ENCODE peak calls at places on chromosomes 5 and 9, in four cellular contexts. E, B, M and T are unnamed samples.
A peak's percentile ranks its signal among the peaks of the same experiment; 100 is the strongest.

GRCh38 chr9:100426532-100427365 is at the start of gene MSANTD3:
- DNase-seq in E (peak; percentile 71), B (peak; percentile 25), M (peak; percentile 74), T (peak; percentile 81)

GRCh38 chr9:134299068-134299467 is 27.2 kb upstream of the RXRA start:
- DNase-seq in E (no peak), B (no peak), M (no peak), T (no peak)

GRCh38 chr5:42064821-42065220 is 139.7 kb downstream of the FBXO4 start:
- DNase-seq in E (no peak), B (no peak), M (no peak), T (no peak)

GRCh38 chr5:128477946-128478345 is 60.1 kb downstream of the FBN2 start:
- DNase-seq in E (peak; percentile 22), B (no peak), M (no peak), T (no peak)

GRCh38 chr9:113669523-113670115 is 206.1 kb downstream of the RGS3 start:
- DNase-seq in E (no peak), B (no peak), M (no peak), T (no peak)

GRCh38 chr9:69471433-69471832 is 146.4 kb downstream of the ENTREP1 start:
- DNase-seq in E (no peak), B (no peak), M (no peak), T (no peak)

GRCh38 chr5:5220896-5221295 is 80.8 kb downstream of the ADAMTS16 start:
- DNase-seq in E (no peak), B (no peak), M (no peak), T (no peak)

GRCh38 chr9:126673689-126674364 is 60.1 kb downstream of the LMX1B start:
- DNase-seq in E (no peak), B (no peak), M (no peak), T (no peak)

GRCh38 chr9:115923903-115924668 is 229.5 kb upstream of the PAPPA start:
- DNase-seq in E (no peak), B (no peak), M (peak; percentile 67), T (no peak)

GRCh38 chr9:111983484-111983908 is 86.9 kb downstream of the UGCG start:
- DNase-seq in E (no peak), B (no peak), M (no peak), T (no peak)

GRCh38 chr5:88729476-88730182 is 153.4 kb downstream of the MEF2C start:
- DNase-seq in E (peak; percentile 55), B (peak; percentile 23), M (peak; percentile 13), T (peak; percentile 53)
- H3K27ac ChIP-seq in E (no peak overlapping the region), B (peak overlapping the region; percentile 62), M (no peak overlapping the region), T (peak overlapping the region; percentile 80)

GRCh38 chr5:163473613-163474243 is 13.3 kb downstream of the HMMR start:
- DNase-seq in E (no peak), B (no peak), M (peak; percentile 18), T (no peak)
- TF ChIP-seq CTCF in E (peak; percentile 49), B (no peak), M (peak; percentile 16), T (peak; percentile 41)

DNA sequence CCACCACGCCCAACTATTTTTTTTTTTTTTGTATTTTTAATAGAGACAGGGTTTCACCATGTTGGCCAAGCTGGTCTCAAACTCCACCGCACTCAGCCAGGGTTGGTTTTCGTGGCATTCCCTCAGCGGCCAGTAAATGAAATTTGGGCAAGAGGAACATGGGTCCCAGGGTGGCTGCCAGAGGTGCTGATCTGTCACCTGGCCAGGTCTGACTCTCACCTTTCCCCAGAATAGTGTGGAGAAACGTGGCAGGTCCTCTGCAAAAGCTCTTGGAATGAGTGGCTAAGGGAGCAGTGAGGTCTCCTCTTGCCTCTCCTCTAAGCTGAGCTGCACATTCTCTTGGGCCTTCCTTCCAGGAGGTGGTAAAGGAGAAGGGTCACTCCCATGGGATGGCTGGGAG is 170.1 kb downstream of the IRX2 start:
- DNase-seq in E (no peak), B (no peak), M (no peak), T (no peak)
- H3K9me3 ChIP-seq in E (no peaks in the 10 kb centered on the region), B (no peaks in the 10 kb centered on the region), M (no peaks in the 10 kb centered on the region), T (no peaks in the 10 kb centered on the region)

DNA sequence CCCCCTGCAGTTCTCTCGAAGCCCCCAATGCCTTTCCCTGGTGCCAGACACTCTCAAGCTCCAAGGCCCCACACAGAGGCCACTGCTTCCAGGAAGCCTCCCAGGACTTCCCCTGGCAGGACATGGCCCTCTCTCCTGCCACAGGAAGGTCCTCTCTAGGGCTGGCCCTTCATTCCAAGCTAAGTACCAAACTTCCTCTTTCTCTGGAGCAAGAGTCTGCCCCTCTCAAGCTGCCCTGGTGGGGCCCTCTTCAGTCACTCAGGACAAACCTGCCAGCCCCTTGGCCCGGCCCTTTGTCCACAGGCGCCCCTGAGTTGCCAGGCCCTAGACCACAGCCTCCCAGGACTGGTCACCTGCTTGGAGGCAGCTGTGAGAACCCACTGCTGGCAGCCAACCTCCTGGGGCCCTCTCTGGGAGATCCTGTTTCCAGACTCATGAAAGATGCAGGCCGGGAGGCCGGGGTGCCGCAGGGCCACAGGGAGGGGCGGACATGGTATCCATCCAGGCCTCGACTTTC is 6.6 kb downstream of the NINJ1 start:
- DNase-seq in E (no peak), B (no peak), M (no peak), T (peak; percentile 68)
- H3K27ac ChIP-seq in E (peak overlapping the region; percentile 79), B (peak overlapping the region; percentile 73), M (peak overlapping the region; percentile 23), T (peak overlapping the region; percentile 72)

GRCh38 chr9:98931990-98932389 is 11.7 kb upstream of the COL15A1 start:
- DNase-seq in E (no peak), B (no peak), M (no peak), T (no peak)

GRCh38 chr9:98933185-98933584 is 10.5 kb upstream of the COL15A1 start:
- DNase-seq in E (no peak), B (no peak), M (no peak), T (no peak)

GRCh38 chr9:98933890-98934289 is 9.8 kb upstream of the COL15A1 start:
- DNase-seq in E (no peak), B (no peak), M (no peak), T (no peak)

GRCh38 chr9:98931543-98931942 is 12.2 kb upstream of the COL15A1 start:
- DNase-seq in E (no peak), B (no peak), M (no peak), T (no peak)

GRCh38 chr9:98935064-98935463 is 8.6 kb upstream of the COL15A1 start:
- DNase-seq in E (no peak), B (no peak), M (no peak), T (no peak)
- TF ChIP-seq CTCF in E (no peak), B (no peak), M (no peak), T (no peak)

DNA sequence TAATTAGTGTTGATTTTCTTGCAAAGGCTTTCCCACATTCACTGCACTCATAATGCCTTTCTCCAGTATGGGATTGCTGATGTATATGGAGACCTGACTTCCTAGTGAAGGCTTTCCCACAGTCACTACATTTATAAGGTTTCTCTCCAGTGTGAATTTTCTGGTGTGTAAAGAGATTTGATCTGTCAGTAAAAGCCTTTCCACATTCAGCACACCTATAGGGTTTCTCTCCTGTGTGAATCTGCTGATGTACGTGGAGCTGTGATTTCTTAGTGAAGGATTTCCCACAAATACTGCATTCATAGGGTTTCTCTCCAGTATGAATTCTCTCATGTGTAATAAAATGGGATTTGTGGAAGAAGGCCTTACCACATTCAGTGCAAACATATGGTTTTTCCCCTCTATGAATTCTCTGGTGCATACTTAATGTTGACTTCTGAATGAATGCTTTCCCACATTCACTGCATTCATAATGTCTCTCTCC is 31.1 kb downstream of the ZNF484 start:
- DNase-seq in E (no peak), B (no peak), M (no peak), T (no peak)
- H3K9me3 ChIP-seq in E (peaks cover 10% of the 10 kb centered on the region), B (peaks cover 41% of the 10 kb centered on the region), M (peaks cover 93% of the 10 kb centered on the region), T (peaks cover 7% of the 10 kb centered on the region)

GRCh38 chr5:157463621-157464407 is 3.8 kb downstream of the NIPAL4 start:
- DNase-seq in E (no peak), B (peak; percentile 18), M (no peak), T (no peak)
- H3K27ac ChIP-seq in E (no peak overlapping the region), B (peak overlapping the region; percentile 43), M (peak overlapping the region; percentile 77), T (no peak overlapping the region)

DNA sequence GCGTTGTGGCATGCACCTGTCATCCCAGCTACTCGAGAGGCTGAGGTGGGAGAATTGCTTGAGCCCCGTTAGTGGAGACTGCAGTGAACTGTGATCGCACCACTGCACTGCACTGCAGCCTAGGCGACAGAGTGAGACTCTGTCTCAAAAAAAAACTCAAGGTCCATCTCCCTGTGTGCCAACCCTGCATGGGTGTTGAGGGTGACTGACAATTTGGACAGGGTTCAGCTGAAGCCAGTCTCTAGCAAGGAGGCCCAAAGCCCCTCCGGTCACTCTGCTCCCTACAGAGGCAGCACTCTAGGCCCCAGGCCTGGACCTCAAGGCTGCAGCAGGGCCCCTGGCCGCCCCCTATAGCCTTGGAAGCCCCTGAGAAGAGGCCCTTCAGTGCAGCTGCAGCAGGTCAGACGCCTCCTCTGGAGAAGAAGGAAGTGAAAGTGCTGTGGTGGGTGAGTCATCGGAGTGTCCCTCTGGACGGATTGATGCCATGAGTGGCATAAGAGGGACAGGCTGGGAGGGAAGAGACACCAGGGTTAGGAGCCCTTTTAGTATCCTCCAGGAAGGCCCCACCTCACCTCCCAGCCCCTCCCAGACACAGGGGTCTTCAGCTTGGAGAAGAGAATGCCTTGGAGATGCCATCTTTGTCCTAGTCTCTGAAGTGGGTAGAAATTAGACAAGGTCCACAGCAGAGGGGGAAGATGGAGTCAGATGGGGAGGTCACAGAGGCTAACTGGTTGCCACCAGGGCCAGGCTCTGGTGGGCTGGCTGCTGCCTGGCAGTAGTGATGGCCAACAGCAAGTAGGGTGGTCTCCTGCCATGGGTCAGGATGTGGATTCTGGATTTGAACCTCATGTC is 39.1 kb upstream of the NEK6 start:
- DNase-seq in E (peak; percentile 67), B (peak; percentile 28), M (peak; percentile 72), T (peak; percentile 64)
- TF ChIP-seq CTCF in E (no peak), B (no peak), M (no peak), T (no peak)

DNA sequence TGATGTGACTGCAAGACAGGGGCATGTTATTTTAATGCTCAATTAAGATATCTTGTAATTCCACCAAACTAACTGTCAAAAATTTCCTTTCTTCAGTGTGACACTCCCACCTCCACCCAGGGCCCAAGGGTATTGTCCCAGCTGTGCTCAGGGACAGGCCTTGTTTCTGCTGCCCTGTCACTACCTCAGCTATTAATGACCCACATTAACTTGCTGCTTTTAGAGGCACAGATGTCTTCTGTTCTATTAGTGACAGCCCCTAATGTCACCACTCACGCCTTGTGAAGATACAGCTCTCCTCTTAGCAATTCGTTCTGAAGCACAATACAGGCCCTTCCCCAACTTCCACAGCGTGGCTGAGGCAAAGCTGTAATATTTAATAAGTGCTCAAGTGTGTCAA is 44.6 kb upstream of the HMGCS1 start:
- DNase-seq in E (no peak), B (no peak), M (no peak), T (no peak)
- H3K9me3 ChIP-seq in E (no peaks in the 10 kb centered on the region), B (peaks cover 8% of the 10 kb centered on the region), M (peaks cover 13% of the 10 kb centered on the region), T (peaks cover 6% of the 10 kb centered on the region)

GRCh38 chr5:1489754-1490153 is 34.0 kb downstream of the LPCAT1 start:
- DNase-seq in E (no peak), B (no peak), M (no peak), T (no peak)
- H3K27ac ChIP-seq in E (no peak overlapping the region), B (no peak overlapping the region), M (peak overlapping the region; percentile 10), T (no peak overlapping the region)